ENCODE peak calls at places on chromosomes 3 and 15, in five cellular contexts. H, Q, R, B and Z are unnamed samples.

GRCh38 chr15:45842151-45842550 is 207.3 kb downstream of the SQOR start:
- DNase-seq in R (no peak), B (no peak), H (no peak), Q (no peak), Z (no peak)

GRCh38 chr15:50145451-50145872 is 26.4 kb upstream of the ATP8B4 start:
- DNase-seq in Q (peak), R (peak), B (no peak), H (no peak), Z (no peak)

GRCh38 chr3:83065861-83066260 is 1304.4 kb upstream of the GBE1 start:
- DNase-seq in B (no peak), R (no peak), Q (no peak), H (no peak), Z (no peak)

GRCh38 chr15:44492040-44492439 is 44.9 kb upstream of the EIF3J start:
- DNase-seq in B (no peak), R (no peak), Q (no peak), H (no peak), Z (no peak)

GRCh38 chr3:39805650-39806049 is 3.8 kb upstream of the MYRIP start:
- DNase-seq in Q (no peak), R (no peak), B (no peak), H (no peak), Z (no peak)

GRCh38 chr3:16061491-16061890 is 113.0 kb upstream of the GALNT15 start:
- DNase-seq in Q (peak), H (no peak), R (peak), B (no peak), Z (no peak)

GRCh38 chr15:64566629-64567427 is 106.5 kb downstream of the ZNF609 start:
- DNase-seq in R (no peak), H (no peak), B (no peak), Q (peak), Z (no peak)

GRCh38 chr3:141388823-141389617 is 20.7 kb downstream of the ZBTB38 start:
- DNase-seq in H (no peak), R (peak), Q (no peak), B (no peak), Z (no peak)

GRCh38 chr15:60006203-60006782 is 2.2 kb downstream of the FOXB1 start:
- DNase-seq in H (no peak), R (peak), B (peak), Q (peak), Z (peak)

GRCh38 chr15:39499701-39500100 is 81.2 kb upstream of the THBS1 start:
- DNase-seq in R (peak), B (no peak), Q (no peak), H (no peak), Z (no peak)